ENCODE peak calls at places on chromosome 9, in five cellular contexts. N, T, W, A and U are unnamed samples.

GRCh38 chr9:98794802-98795201 is 1.6 kb downstream of the ANKS6 start:
- DNase-seq in N (no peak), T (no peak), W (no peak), A (no peak), U (no peak)

GRCh38 chr9:23769307-23769935 is 56.6 kb downstream of the ELAVL2 start:
- DNase-seq in N (no peak), T (no peak), W (no peak), A (no peak), U (no peak)

GRCh38 chr9:125949247-125949646 is 202.1 kb downstream of the PBX3 start:
- DNase-seq in N (no peak), T (no peak), W (no peak), A (no peak), U (no peak)

GRCh38 chr9:121906074-121906520 is 187.0 kb downstream of the TTLL11 start:
- DNase-seq in N (no peak), T (no peak), W (no peak), A (no peak), U (no peak)

GRCh38 chr9:23447166-23447565 is 378.9 kb downstream of the ELAVL2 start:
- DNase-seq in N (no peak), T (no peak), W (no peak), A (no peak), U (no peak)

GRCh38 chr9:15287309-15287708 is 19.7 kb downstream of the TTC39B start:
- DNase-seq in N (no peak), T (no peak), W (no peak), A (no peak), U (no peak)

GRCh38 chr9:114163517-114163924 is 8.2 kb downstream of the COL27A1 start:
- DNase-seq in N (peak; percentile 45), T (peak; percentile 70), W (no peak), A (no peak), U (peak; percentile 16)

GRCh38 chr9:103731541-103731940 is 362.6 kb upstream of the SMC2 start:
- DNase-seq in N (no peak), T (no peak), W (no peak), A (no peak), U (no peak)

GRCh38 chr9:18256574-18256973 is 217.4 kb upstream of the ADAMTSL1 start:
- DNase-seq in N (no peak), T (no peak), W (no peak), A (no peak), U (no peak)

GRCh38 chr9:5511476-5511875 is 1.1 kb downstream of the PDCD1LG2 start:
- DNase-seq in N (no peak), T (no peak), W (no peak), A (no peak), U (no peak)

GRCh38 chr9:35661756-35662350 is 3.1 kb downstream of the ARHGEF39 start:
- DNase-seq in N (peak; percentile 42), T (no peak), W (no peak), A (no peak), U (no peak)

GRCh38 chr9:137760426-137760825 is 117.2 kb upstream of the CACNA1B start:
- DNase-seq in N (no peak), T (no peak), W (no peak), A (no peak), U (no peak)

GRCh38 chr9:112411626-112412027 is 31.7 kb downstream of the HSDL2 start:
- DNase-seq in N (no peak), T (no peak), W (no peak), A (no peak), U (no peak)

GRCh38 chr9:89368978-89369377 is 50.7 kb downstream of the SECISBP2 start:
- DNase-seq in N (no peak), T (no peak), W (no peak), A (no peak), U (no peak)

GRCh38 chr9:119974026-119974425 is 604.8 kb upstream of the BRINP1 start:
- DNase-seq in N (peak; percentile 37), T (no peak), W (no peak), A (no peak), U (no peak)

GRCh38 chr9:5493597-5494511 is 16.5 kb upstream of the PDCD1LG2 start:
- DNase-seq in N (no peak), T (no peak), W (peak; percentile 36), A (peak; percentile 96), U (no peak)

GRCh38 chr9:134014946-134015345 is 10.3 kb upstream of the BRD3OS start:
- DNase-seq in N (no peak), T (no peak), W (no peak), A (no peak), U (no peak)

GRCh38 chr9:130905125-130905901 is 8.7 kb upstream of the QRFP start:
- DNase-seq in N (no peak), T (no peak), W (peak; percentile 75), A (no peak), U (no peak)

GRCh38 chr9:127132921-127133647 is 10.6 kb upstream of the ANGPTL2 start:
- DNase-seq in N (no peak), T (no peak), W (no peak), A (no peak), U (no peak)

GRCh38 chr9:36151306-36152210 is 15.0 kb downstream of the GLIPR2 start:
- DNase-seq in N (no peak), T (no peak), W (no peak), A (peak; percentile 72), U (no peak)

GRCh38 chr9:72274916-72275315 is 90.1 kb downstream of the ZFAND5 start:
- DNase-seq in N (no peak), T (no peak), W (no peak), A (no peak), U (no peak)

GRCh38 chr9:125409637-125410521 is 148.3 kb downstream of the GAPVD1 start:
- DNase-seq in N (peak; percentile 48), T (peak; percentile 79), W (peak; percentile 94), A (no peak), U (peak; percentile 69)

GRCh38 chr9:28059192-28059591 is 485.9 kb upstream of the C9orf72 start:
- DNase-seq in N (no peak), T (no peak), W (no peak), A (no peak), U (no peak)

GRCh38 chr9:85038824-85039540 is 369.5 kb downstream of the NTRK2 start:
- DNase-seq in N (no peak), T (no peak), W (no peak), A (no peak), U (no peak)

GRCh38 chr9:134657666-134658377 is 16.2 kb downstream of the COL5A1 start:
- DNase-seq in N (no peak), T (no peak), W (no peak), A (no peak), U (no peak)

GRCh38 chr9:136539427-136540412 is 6.1 kb downstream of the NOTCH1 start:
- DNase-seq in N (no peak), T (no peak), W (peak; percentile 78), A (peak; percentile 70), U (no peak)

GRCh38 chr9:136538599-136539426 is 7.0 kb downstream of the NOTCH1 start:
- DNase-seq in N (no peak), T (no peak), W (no peak), A (no peak), U (no peak)

GRCh38 chr9:136536721-136537241 is 9.1 kb downstream of the NOTCH1 start:
- DNase-seq in N (no peak), T (no peak), W (no peak), A (no peak), U (no peak)

GRCh38 chr9:136537411-136537810 is 8.4 kb downstream of the NOTCH1 start:
- DNase-seq in N (no peak), T (no peak), W (no peak), A (no peak), U (no peak)

DNA sequence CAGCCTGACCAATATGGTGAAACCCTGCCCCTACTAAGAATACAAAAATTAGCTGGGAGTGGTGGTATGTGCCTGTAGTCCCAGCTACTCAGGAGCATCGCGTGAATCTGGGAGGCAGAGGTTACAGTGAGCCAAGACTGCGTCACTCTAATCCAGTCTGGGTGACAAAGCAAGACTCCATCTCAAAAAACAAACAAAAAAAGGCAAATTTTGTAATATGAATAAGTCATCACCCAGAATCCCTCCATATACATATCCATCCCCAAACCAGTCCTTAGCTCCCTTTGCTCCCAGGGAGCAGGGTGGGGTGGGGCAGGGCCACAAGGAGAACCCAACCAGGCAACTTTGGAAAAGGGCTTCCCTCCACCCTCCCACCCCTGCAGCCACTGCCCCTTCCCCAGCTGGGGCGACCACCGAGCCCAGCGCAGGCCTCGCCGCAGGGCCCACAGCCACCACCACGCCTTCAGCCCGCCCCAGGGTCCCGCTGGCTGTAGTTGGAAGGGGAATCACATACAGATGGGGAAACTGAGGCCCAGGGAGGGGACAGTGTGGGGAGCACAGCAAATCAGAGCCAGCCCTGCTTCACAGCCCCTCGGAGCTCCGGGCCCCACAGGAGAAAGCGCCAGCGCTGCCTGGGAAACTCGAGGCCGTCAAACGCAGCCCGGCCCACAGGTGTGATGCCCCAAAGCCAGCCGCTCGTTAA is 7.8 kb downstream of the NOTCH1 start:
- DNase-seq in N (no peak), T (no peak), W (no peak), A (no peak), U (no peak)
- TF ChIP-seq FOXM1 in N (no peak), T (no peak), W (no peak), A (no peak), U (no peak)

GRCh38 chr9:22041329-22041728 is 32.2 kb upstream of the CDKN2B start:
- DNase-seq in N (no peak), T (no peak), W (no peak), A (no peak), U (no peak)

GRCh38 chr9:22040760-22041159 is 31.7 kb upstream of the CDKN2B start:
- DNase-seq in N (no peak), T (no peak), W (no peak), A (no peak), U (no peak)

GRCh38 chr9:22039258-22039657 is 30.2 kb upstream of the CDKN2B start:
- DNase-seq in N (peak; percentile 7), T (no peak), W (no peak), A (no peak), U (no peak)

GRCh38 chr9:22043928-22044327 is 34.8 kb upstream of the CDKN2B start:
- DNase-seq in N (no peak), T (no peak), W (no peak), A (no peak), U (no peak)

GRCh38 chr9:22041792-22042191 is 32.7 kb upstream of the CDKN2B start:
- DNase-seq in N (no peak), T (no peak), W (no peak), A (no peak), U (no peak)
- TF ChIP-seq FOXM1 in N (no peak), T (no peak), W (no peak), A (no peak), U (no peak)

DNA sequence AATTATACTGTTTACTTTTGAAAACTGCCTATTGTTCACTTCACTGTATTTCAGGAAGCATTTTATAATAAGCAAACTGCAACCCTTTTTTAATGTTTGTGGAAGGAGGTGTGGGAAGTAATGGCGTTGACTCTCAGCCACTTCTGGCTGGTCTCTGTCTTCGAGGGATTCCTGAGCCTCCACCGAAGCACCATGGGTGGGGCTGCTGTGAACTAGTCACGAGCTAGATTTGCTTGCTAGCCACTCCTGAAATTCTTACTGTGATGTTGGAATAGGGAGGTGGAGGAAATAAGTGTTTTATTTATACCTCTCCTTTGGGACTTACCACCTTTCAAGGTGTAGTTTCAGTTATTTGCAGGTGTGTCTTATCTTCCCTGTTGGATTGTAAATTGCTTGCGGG is 26.8 kb downstream of the PIP5K1B start:
- DNase-seq in N (no peak), T (no peak), W (no peak), A (no peak), U (no peak)
- TF ChIP-seq FOXM1 in N (no peak), T (no peak), W (no peak), A (no peak), U (no peak)

GRCh38 chr9:91522496-91522895 is 98.9 kb upstream of the NFIL3 start:
- DNase-seq in N (no peak), T (no peak), W (no peak), A (no peak), U (no peak)
- TF ChIP-seq FOXM1 in N (no peak), T (no peak), W (no peak), A (no peak), U (no peak)